ENCODE peak calls at places on chromosomes 4 and X, in eight cellular contexts. One of them, this sample, is unnamed.

GRCh38 chrX:3516051-3516541 is 169.6 kb upstream of the MXRA5 start:
- DNase-seq in kidney epithelial cell: no peak
- DNase-seq in left ventricle myocardium inferior: no peak
- DNase-seq in AG09309: no peak
- DNase-seq in fibroblast of pulmonary artery: peak
- DNase-seq in brain microvascular endothelial cell: peak
- DNase-seq in astrocyte of the spinal cord: peak
- DNase-seq in epithelial cell of esophagus: no peak
- DNase-seq in this sample: peak

GRCh38 chr4:80079255-80079923 is 6.4 kb upstream of the ANTXR2 start:
- DNase-seq in kidney epithelial cell: no peak
- DNase-seq in left ventricle myocardium inferior: no peak
- DNase-seq in AG09309: no peak
- DNase-seq in fibroblast of pulmonary artery: no peak
- DNase-seq in brain microvascular endothelial cell: no peak
- DNase-seq in astrocyte of the spinal cord: no peak
- DNase-seq in epithelial cell of esophagus: no peak
- DNase-seq in this sample: no peak

GRCh38 chrX:1468250-1468772 is 15.6 kb upstream of the ASMTL start:
- DNase-seq in kidney epithelial cell: no peak
- DNase-seq in left ventricle myocardium inferior: no peak
- DNase-seq in AG09309: peak
- DNase-seq in fibroblast of pulmonary artery: peak
- DNase-seq in brain microvascular endothelial cell: no peak
- DNase-seq in astrocyte of the spinal cord: peak
- DNase-seq in epithelial cell of esophagus: peak
- DNase-seq in this sample: peak

GRCh38 chr4:164595751-164596150 is 158.2 kb upstream of the SMIM31 start:
- DNase-seq in kidney epithelial cell: no peak
- DNase-seq in left ventricle myocardium inferior: no peak
- DNase-seq in AG09309: no peak
- DNase-seq in fibroblast of pulmonary artery: no peak
- DNase-seq in brain microvascular endothelial cell: no peak
- DNase-seq in astrocyte of the spinal cord: no peak
- DNase-seq in epithelial cell of esophagus: no peak
- DNase-seq in this sample: no peak

GRCh38 chr4:184380707-184381106 is 93.6 kb downstream of the IRF2 start:
- DNase-seq in kidney epithelial cell: no peak
- DNase-seq in left ventricle myocardium inferior: no peak
- DNase-seq in AG09309: no peak
- DNase-seq in fibroblast of pulmonary artery: no peak
- DNase-seq in brain microvascular endothelial cell: no peak
- DNase-seq in astrocyte of the spinal cord: no peak
- DNase-seq in epithelial cell of esophagus: no peak
- DNase-seq in this sample: no peak

GRCh38 chrX:77527233-77528001 is 80.2 kb downstream of the FGF16 start:
- DNase-seq in kidney epithelial cell: no peak
- DNase-seq in left ventricle myocardium inferior: peak
- DNase-seq in AG09309: no peak
- DNase-seq in fibroblast of pulmonary artery: peak
- DNase-seq in brain microvascular endothelial cell: no peak
- DNase-seq in astrocyte of the spinal cord: no peak
- DNase-seq in epithelial cell of esophagus: no peak
- DNase-seq in this sample: peak

GRCh38 chrX:115650916-115651315 is 89.9 kb downstream of the PLS3 start:
- DNase-seq in kidney epithelial cell: no peak
- DNase-seq in left ventricle myocardium inferior: no peak
- DNase-seq in AG09309: peak
- DNase-seq in fibroblast of pulmonary artery: peak
- DNase-seq in brain microvascular endothelial cell: peak
- DNase-seq in astrocyte of the spinal cord: peak
- DNase-seq in epithelial cell of esophagus: peak
- DNase-seq in this sample: peak

GRCh38 chr4:41413670-41414069 is 124.3 kb upstream of the LIMCH1 start:
- DNase-seq in kidney epithelial cell: no peak
- DNase-seq in left ventricle myocardium inferior: no peak
- DNase-seq in AG09309: no peak
- DNase-seq in fibroblast of pulmonary artery: no peak
- DNase-seq in brain microvascular endothelial cell: no peak
- DNase-seq in astrocyte of the spinal cord: peak
- DNase-seq in epithelial cell of esophagus: no peak
- DNase-seq in this sample: no peak

GRCh38 chr4:8504279-8505007 is 63.9 kb downstream of the TRMT44 start:
- DNase-seq in kidney epithelial cell: no peak
- DNase-seq in left ventricle myocardium inferior: no peak
- DNase-seq in AG09309: no peak
- DNase-seq in fibroblast of pulmonary artery: no peak
- DNase-seq in brain microvascular endothelial cell: no peak
- DNase-seq in astrocyte of the spinal cord: no peak
- DNase-seq in epithelial cell of esophagus: no peak
- DNase-seq in this sample: no peak

GRCh38 chr4:173413043-173413442 is 14.1 kb upstream of the SCRG1 start:
- DNase-seq in kidney epithelial cell: no peak
- DNase-seq in left ventricle myocardium inferior: no peak
- DNase-seq in AG09309: no peak
- DNase-seq in fibroblast of pulmonary artery: peak
- DNase-seq in brain microvascular endothelial cell: peak
- DNase-seq in astrocyte of the spinal cord: peak
- DNase-seq in epithelial cell of esophagus: peak
- DNase-seq in this sample: peak

GRCh38 chr4:173748353-173748752 is 218.3 kb upstream of the HAND2 start:
- DNase-seq in kidney epithelial cell: no peak
- DNase-seq in left ventricle myocardium inferior: no peak
- DNase-seq in AG09309: no peak
- DNase-seq in fibroblast of pulmonary artery: peak
- DNase-seq in brain microvascular endothelial cell: no peak
- DNase-seq in astrocyte of the spinal cord: no peak
- DNase-seq in epithelial cell of esophagus: no peak
- DNase-seq in this sample: peak

GRCh38 chr4:100907465-100908454 is 389.9 kb upstream of the EMCN start:
- DNase-seq in kidney epithelial cell: no peak
- DNase-seq in left ventricle myocardium inferior: no peak
- DNase-seq in AG09309: no peak
- DNase-seq in fibroblast of pulmonary artery: peak
- DNase-seq in brain microvascular endothelial cell: no peak
- DNase-seq in astrocyte of the spinal cord: peak
- DNase-seq in epithelial cell of esophagus: peak
- DNase-seq in this sample: peak

GRCh38 chr4:73836373-73837269 is at the start of gene CXCL6:
- DNase-seq in kidney epithelial cell: no peak
- DNase-seq in left ventricle myocardium inferior: peak
- DNase-seq in AG09309: no peak
- DNase-seq in fibroblast of pulmonary artery: peak
- DNase-seq in brain microvascular endothelial cell: no peak
- DNase-seq in astrocyte of the spinal cord: peak
- DNase-seq in epithelial cell of esophagus: peak
- DNase-seq in this sample: no peak

GRCh38 chr4:184316821-184317220 is 99.1 kb upstream of the ENPP6 start:
- DNase-seq in kidney epithelial cell: no peak
- DNase-seq in left ventricle myocardium inferior: no peak
- DNase-seq in AG09309: no peak
- DNase-seq in fibroblast of pulmonary artery: no peak
- DNase-seq in brain microvascular endothelial cell: no peak
- DNase-seq in astrocyte of the spinal cord: no peak
- DNase-seq in epithelial cell of esophagus: no peak
- DNase-seq in this sample: no peak

DNA sequence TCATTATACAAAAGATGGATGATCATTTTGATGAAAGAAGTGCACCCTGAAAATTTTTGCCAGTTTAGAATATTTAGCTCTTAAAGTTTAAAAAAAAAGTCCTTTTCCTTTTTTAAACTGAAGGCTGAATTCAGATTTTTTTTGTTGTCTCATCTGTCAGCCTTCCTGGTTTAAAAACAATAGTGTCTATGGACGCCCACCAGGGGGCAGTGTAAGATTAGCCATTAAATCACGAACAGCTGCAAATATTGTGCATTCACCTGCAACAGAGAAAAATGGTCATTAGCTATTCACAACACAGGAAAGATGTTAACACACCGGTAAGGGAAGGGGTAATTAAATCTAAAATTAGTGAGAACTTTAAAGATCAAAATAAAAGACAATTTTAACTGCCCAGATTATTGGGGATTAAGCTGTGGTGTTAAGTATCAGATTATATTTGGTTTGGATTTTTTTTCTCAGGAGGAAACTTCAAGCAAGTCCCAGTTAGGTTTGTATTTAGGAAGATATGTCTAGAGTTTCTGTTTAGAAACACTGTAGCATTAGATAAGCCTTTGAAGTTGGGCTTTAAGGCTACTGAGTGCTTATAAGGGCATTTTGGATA is 4.4 kb upstream of the CXorf38 start:
- DNase-seq in kidney epithelial cell: no peak
- DNase-seq in left ventricle myocardium inferior: peak
- DNase-seq in AG09309: peak
- DNase-seq in fibroblast of pulmonary artery: peak
- DNase-seq in brain microvascular endothelial cell: peak
- DNase-seq in astrocyte of the spinal cord: peak
- DNase-seq in epithelial cell of esophagus: peak
- DNase-seq in this sample: peak
- TF ChIP-seq CTCF in kidney epithelial cell: peak
- TF ChIP-seq CTCF in left ventricle myocardium inferior: peak
- TF ChIP-seq CTCF in AG09309: peak
- TF ChIP-seq CTCF in fibroblast of pulmonary artery: peak
- TF ChIP-seq CTCF in brain microvascular endothelial cell: peak
- TF ChIP-seq CTCF in astrocyte of the spinal cord: peak
- TF ChIP-seq CTCF in epithelial cell of esophagus: peak
- TF ChIP-seq CTCF in this sample: peak

GRCh38 chrX:45774961-45775360 is 574.3 kb upstream of the DIPK2B start:
- DNase-seq in kidney epithelial cell: no peak
- DNase-seq in left ventricle myocardium inferior: no peak
- DNase-seq in AG09309: peak
- DNase-seq in fibroblast of pulmonary artery: peak
- DNase-seq in brain microvascular endothelial cell: peak
- DNase-seq in astrocyte of the spinal cord: peak
- DNase-seq in epithelial cell of esophagus: peak
- DNase-seq in this sample: peak
- H3K4me3 ChIP-seq in kidney epithelial cell: no peak
- H3K4me3 ChIP-seq in left ventricle myocardium inferior: no peak
- H3K4me3 ChIP-seq in AG09309: no peak
- H3K4me3 ChIP-seq in fibroblast of pulmonary artery: peak
- H3K4me3 ChIP-seq in brain microvascular endothelial cell: no peak
- H3K4me3 ChIP-seq in astrocyte of the spinal cord: no peak
- H3K4me3 ChIP-seq in epithelial cell of esophagus: no peak
- H3K4me3 ChIP-seq in this sample: no peak

GRCh38 chr4:84852081-84852480 is 114.4 kb downstream of the WDFY3 start:
- DNase-seq in kidney epithelial cell: no peak
- DNase-seq in left ventricle myocardium inferior: no peak
- DNase-seq in AG09309: no peak
- DNase-seq in fibroblast of pulmonary artery: peak
- DNase-seq in brain microvascular endothelial cell: no peak
- DNase-seq in astrocyte of the spinal cord: no peak
- DNase-seq in epithelial cell of esophagus: no peak
- DNase-seq in this sample: peak
- TF ChIP-seq CTCF in kidney epithelial cell: no peak
- TF ChIP-seq CTCF in left ventricle myocardium inferior: no peak
- TF ChIP-seq CTCF in AG09309: no peak
- TF ChIP-seq CTCF in fibroblast of pulmonary artery: no peak
- TF ChIP-seq CTCF in brain microvascular endothelial cell: no peak
- TF ChIP-seq CTCF in astrocyte of the spinal cord: no peak
- TF ChIP-seq CTCF in epithelial cell of esophagus: no peak
- TF ChIP-seq CTCF in this sample: no peak

DNA sequence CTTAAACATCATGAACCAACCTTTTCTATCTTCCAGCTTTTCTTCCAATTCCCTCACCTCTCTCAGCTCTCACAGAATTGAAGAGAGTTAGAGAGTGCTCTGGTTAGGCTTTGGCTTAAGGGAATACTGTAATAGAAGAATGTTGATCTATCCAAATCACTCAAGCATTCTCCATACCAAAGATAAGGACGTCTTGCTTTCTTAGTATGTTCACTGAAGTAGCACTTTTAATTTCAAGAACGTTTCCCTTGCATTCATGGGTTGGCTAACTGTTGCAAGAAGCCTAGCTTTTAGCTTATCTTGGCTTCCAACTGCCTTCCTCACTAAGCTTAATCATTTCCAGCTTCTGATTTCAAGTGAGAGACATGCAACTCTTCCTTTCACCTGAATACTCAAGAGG is 43.2 kb downstream of the FANCB start:
- DNase-seq in kidney epithelial cell: no peak
- DNase-seq in left ventricle myocardium inferior: no peak
- DNase-seq in AG09309: no peak
- DNase-seq in fibroblast of pulmonary artery: no peak
- DNase-seq in brain microvascular endothelial cell: no peak
- DNase-seq in astrocyte of the spinal cord: no peak
- DNase-seq in epithelial cell of esophagus: no peak
- DNase-seq in this sample: no peak
- H3K4me3 ChIP-seq in kidney epithelial cell: no peak
- H3K4me3 ChIP-seq in left ventricle myocardium inferior: no peak
- H3K4me3 ChIP-seq in AG09309: no peak
- H3K4me3 ChIP-seq in fibroblast of pulmonary artery: no peak
- H3K4me3 ChIP-seq in brain microvascular endothelial cell: no peak
- H3K4me3 ChIP-seq in astrocyte of the spinal cord: no peak
- H3K4me3 ChIP-seq in epithelial cell of esophagus: no peak
- H3K4me3 ChIP-seq in this sample: no peak

GRCh38 chr4:762211-763190 is 56.9 kb downstream of the PCGF3 start:
- DNase-seq in kidney epithelial cell: no peak
- DNase-seq in left ventricle myocardium inferior: no peak
- DNase-seq in AG09309: no peak
- DNase-seq in fibroblast of pulmonary artery: peak
- DNase-seq in brain microvascular endothelial cell: peak
- DNase-seq in astrocyte of the spinal cord: peak
- DNase-seq in epithelial cell of esophagus: peak
- DNase-seq in this sample: peak
- TF ChIP-seq CTCF in kidney epithelial cell: peak
- TF ChIP-seq CTCF in left ventricle myocardium inferior: peak
- TF ChIP-seq CTCF in AG09309: peak
- TF ChIP-seq CTCF in fibroblast of pulmonary artery: peak
- TF ChIP-seq CTCF in brain microvascular endothelial cell: peak
- TF ChIP-seq CTCF in astrocyte of the spinal cord: peak
- TF ChIP-seq CTCF in epithelial cell of esophagus: peak
- TF ChIP-seq CTCF in this sample: peak

GRCh38 chr4:138727704-138728103 is 287.9 kb upstream of the NOCT start:
- DNase-seq in kidney epithelial cell: no peak
- DNase-seq in left ventricle myocardium inferior: no peak
- DNase-seq in AG09309: no peak
- DNase-seq in fibroblast of pulmonary artery: peak
- DNase-seq in brain microvascular endothelial cell: no peak
- DNase-seq in astrocyte of the spinal cord: no peak
- DNase-seq in epithelial cell of esophagus: no peak
- DNase-seq in this sample: peak

GRCh38 chr4:138728566-138728965 is 287.0 kb upstream of the NOCT start:
- DNase-seq in kidney epithelial cell: no peak
- DNase-seq in left ventricle myocardium inferior: no peak
- DNase-seq in AG09309: no peak
- DNase-seq in fibroblast of pulmonary artery: no peak
- DNase-seq in brain microvascular endothelial cell: no peak
- DNase-seq in astrocyte of the spinal cord: no peak
- DNase-seq in epithelial cell of esophagus: no peak
- DNase-seq in this sample: no peak

GRCh38 chr4:138724530-138724929 is 291.1 kb upstream of the NOCT start:
- DNase-seq in kidney epithelial cell: no peak
- DNase-seq in left ventricle myocardium inferior: no peak
- DNase-seq in AG09309: no peak
- DNase-seq in fibroblast of pulmonary artery: no peak
- DNase-seq in brain microvascular endothelial cell: no peak
- DNase-seq in astrocyte of the spinal cord: no peak
- DNase-seq in epithelial cell of esophagus: no peak
- DNase-seq in this sample: no peak
- H3K4me3 ChIP-seq in kidney epithelial cell: no peak
- H3K4me3 ChIP-seq in left ventricle myocardium inferior: no peak
- H3K4me3 ChIP-seq in AG09309: no peak
- H3K4me3 ChIP-seq in fibroblast of pulmonary artery: no peak
- H3K4me3 ChIP-seq in brain microvascular endothelial cell: no peak
- H3K4me3 ChIP-seq in astrocyte of the spinal cord: no peak
- H3K4me3 ChIP-seq in epithelial cell of esophagus: no peak
- H3K4me3 ChIP-seq in this sample: no peak

GRCh38 chr4:139655116-139655515 is 10.5 kb upstream of the MGST2 start:
- DNase-seq in kidney epithelial cell: no peak
- DNase-seq in left ventricle myocardium inferior: no peak
- DNase-seq in AG09309: peak
- DNase-seq in fibroblast of pulmonary artery: peak
- DNase-seq in brain microvascular endothelial cell: peak
- DNase-seq in astrocyte of the spinal cord: peak
- DNase-seq in epithelial cell of esophagus: peak
- DNase-seq in this sample: peak
- TF ChIP-seq CTCF in kidney epithelial cell: peak
- TF ChIP-seq CTCF in left ventricle myocardium inferior: peak
- TF ChIP-seq CTCF in AG09309: peak
- TF ChIP-seq CTCF in fibroblast of pulmonary artery: peak
- TF ChIP-seq CTCF in brain microvascular endothelial cell: peak
- TF ChIP-seq CTCF in astrocyte of the spinal cord: peak
- TF ChIP-seq CTCF in epithelial cell of esophagus: peak
- TF ChIP-seq CTCF in this sample: peak

This sample was measured in fibroblast of mammary gland.